ENCODE peak calls at places on chromosomes 12 and 14, in six cellular contexts. One of them, this sample, is unnamed.

GRCh38 chr12:16385779-16386646 is 38.6 kb downstream of the MGST1 start:
- DNase-seq in GM12892: no peak
- DNase-seq in HCT116: no peak
- DNase-seq in GM23338: peak; percentile 65
- DNase-seq in H1: no peak
- DNase-seq in esophagus muscularis mucosa: no peak
- DNase-seq in this sample: peak; percentile 23

GRCh38 chr12:39072658-39073057 is 167.3 kb upstream of the CPNE8 start:
- DNase-seq in GM12892: no peak
- DNase-seq in HCT116: no peak
- DNase-seq in GM23338: no peak
- DNase-seq in H1: no peak
- DNase-seq in esophagus muscularis mucosa: no peak
- DNase-seq in this sample: no peak

GRCh38 chr14:84927096-84927910 is 602.6 kb upstream of the FLRT2 start:
- DNase-seq in GM12892: no peak
- DNase-seq in HCT116: no peak
- DNase-seq in GM23338: no peak
- DNase-seq in H1: no peak
- DNase-seq in esophagus muscularis mucosa: no peak
- DNase-seq in this sample: no peak

GRCh38 chr12:12008232-12008850 is 62.4 kb upstream of the BCL2L14 start:
- DNase-seq in GM12892: no peak
- DNase-seq in HCT116: no peak
- DNase-seq in GM23338: peak; percentile 41
- DNase-seq in H1: peak; percentile 73
- DNase-seq in esophagus muscularis mucosa: no peak
- DNase-seq in this sample: peak; percentile 20

GRCh38 chr12:109729837-109730200 is 16.2 kb downstream of the FAM222A start:
- DNase-seq in GM12892: no peak
- DNase-seq in HCT116: no peak
- DNase-seq in GM23338: no peak
- DNase-seq in H1: no peak
- DNase-seq in esophagus muscularis mucosa: no peak
- DNase-seq in this sample: no peak

GRCh38 chr14:104877806-104878550 is 12.9 kb downstream of the CEP170B start:
- DNase-seq in GM12892: no peak
- DNase-seq in HCT116: no peak
- DNase-seq in GM23338: no peak
- DNase-seq in H1: no peak
- DNase-seq in esophagus muscularis mucosa: no peak
- DNase-seq in this sample: no peak

GRCh38 chr14:73916324-73916723 is 29.7 kb downstream of the ZNF410 start:
- DNase-seq in GM12892: no peak
- DNase-seq in HCT116: no peak
- DNase-seq in GM23338: no peak
- DNase-seq in H1: no peak
- DNase-seq in esophagus muscularis mucosa: no peak
- DNase-seq in this sample: no peak

GRCh38 chr14:69037790-69038448 is 58.8 kb upstream of the ACTN1 start:
- DNase-seq in GM12892: no peak
- DNase-seq in HCT116: no peak
- DNase-seq in GM23338: peak; percentile 47
- DNase-seq in H1: no peak
- DNase-seq in esophagus muscularis mucosa: no peak
- DNase-seq in this sample: no peak

GRCh38 chr12:124716208-124717141 is 147.2 kb downstream of the SCARB1 start:
- DNase-seq in GM12892: no peak
- DNase-seq in HCT116: no peak
- DNase-seq in GM23338: no peak
- DNase-seq in H1: no peak
- DNase-seq in esophagus muscularis mucosa: no peak
- DNase-seq in this sample: no peak

GRCh38 chr12:123762715-123763052 is 583 bp downstream of the DNAH10 start:
- DNase-seq in GM12892: no peak
- DNase-seq in HCT116: no peak
- DNase-seq in GM23338: no peak
- DNase-seq in H1: no peak
- DNase-seq in esophagus muscularis mucosa: no peak
- DNase-seq in this sample: no peak

GRCh38 chr12:62724947-62725447 is 210.0 kb downstream of the PPM1H start:
- DNase-seq in GM12892: no peak
- DNase-seq in HCT116: peak; percentile 99
- DNase-seq in GM23338: peak; percentile 94
- DNase-seq in H1: no peak
- DNase-seq in esophagus muscularis mucosa: no peak
- DNase-seq in this sample: peak; percentile 54

DNA sequence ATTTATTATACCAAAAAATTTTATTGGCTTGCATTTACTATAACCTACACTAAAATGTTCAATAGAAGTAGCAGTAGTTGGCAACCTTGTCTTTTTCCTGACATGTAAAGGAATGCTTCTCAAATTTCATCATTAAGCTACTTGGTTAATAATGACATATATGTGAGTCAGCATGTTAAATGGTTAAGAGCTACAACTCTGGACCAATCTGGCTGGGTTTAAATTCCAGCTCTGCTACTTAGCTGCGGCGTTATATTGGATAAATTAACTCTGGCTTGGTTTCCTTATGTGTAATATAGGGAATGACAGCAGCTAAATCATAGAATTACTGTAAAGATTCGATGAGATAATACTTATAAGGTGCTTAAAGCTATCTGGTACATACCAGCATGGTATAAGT is 53.7 kb upstream of the OTOGL start:
- DNase-seq in GM12892: no peak
- DNase-seq in HCT116: no peak
- DNase-seq in GM23338: no peak
- DNase-seq in H1: no peak
- DNase-seq in esophagus muscularis mucosa: no peak
- DNase-seq in this sample: no peak
- TF ChIP-seq POLR2AphosphoS5 in GM12892: no peak
- TF ChIP-seq POLR2AphosphoS5 in HCT116: no peak
- TF ChIP-seq POLR2AphosphoS5 in GM23338: no peak
- TF ChIP-seq POLR2AphosphoS5 in H1: no peak
- TF ChIP-seq POLR2AphosphoS5 in esophagus muscularis mucosa: no peak
- TF ChIP-seq POLR2AphosphoS5 in this sample: no peak

GRCh38 chr14:35317820-35318219 is 25.6 kb downstream of the PSMA6 start:
- DNase-seq in GM12892: no peak
- DNase-seq in HCT116: no peak
- DNase-seq in GM23338: no peak
- DNase-seq in H1: no peak
- DNase-seq in esophagus muscularis mucosa: no peak
- DNase-seq in this sample: no peak
- TF ChIP-seq POLR2AphosphoS5 in GM12892: no peak
- TF ChIP-seq POLR2AphosphoS5 in HCT116: no peak
- TF ChIP-seq POLR2AphosphoS5 in GM23338: no peak
- TF ChIP-seq POLR2AphosphoS5 in H1: no peak
- TF ChIP-seq POLR2AphosphoS5 in esophagus muscularis mucosa: no peak
- TF ChIP-seq POLR2AphosphoS5 in this sample: no peak

GRCh38 chr12:76026643-76027063 is 4.9 kb downstream of the PHLDA1 start:
- DNase-seq in GM12892: no peak
- DNase-seq in HCT116: no peak
- DNase-seq in GM23338: no peak
- DNase-seq in H1: no peak
- DNase-seq in esophagus muscularis mucosa: no peak
- DNase-seq in this sample: no peak
- TF ChIP-seq POLR2AphosphoS5 in GM12892: no peak
- TF ChIP-seq POLR2AphosphoS5 in HCT116: peak; percentile 98
- TF ChIP-seq POLR2AphosphoS5 in GM23338: no peak
- TF ChIP-seq POLR2AphosphoS5 in H1: no peak
- TF ChIP-seq POLR2AphosphoS5 in esophagus muscularis mucosa: no peak
- TF ChIP-seq POLR2AphosphoS5 in this sample: peak; percentile 39

GRCh38 chr12:32536000-32536345 is 136.6 kb downstream of the FGD4 start:
- DNase-seq in GM12892: no peak
- DNase-seq in HCT116: no peak
- DNase-seq in GM23338: no peak
- DNase-seq in H1: no peak
- DNase-seq in esophagus muscularis mucosa: no peak
- DNase-seq in this sample: no peak

GRCh38 chr12:32534698-32535097 is 135.3 kb downstream of the FGD4 start:
- DNase-seq in GM12892: no peak
- DNase-seq in HCT116: no peak
- DNase-seq in GM23338: no peak
- DNase-seq in H1: no peak
- DNase-seq in esophagus muscularis mucosa: no peak
- DNase-seq in this sample: no peak

GRCh38 chr12:32532951-32533350 is 133.6 kb downstream of the FGD4 start:
- DNase-seq in GM12892: no peak
- DNase-seq in HCT116: no peak
- DNase-seq in GM23338: no peak
- DNase-seq in H1: no peak
- DNase-seq in esophagus muscularis mucosa: no peak
- DNase-seq in this sample: no peak

GRCh38 chr12:32533971-32534590 is 134.7 kb downstream of the FGD4 start:
- DNase-seq in GM12892: no peak
- DNase-seq in HCT116: peak; percentile 1
- DNase-seq in GM23338: peak; percentile 52
- DNase-seq in H1: no peak
- DNase-seq in esophagus muscularis mucosa: no peak
- DNase-seq in this sample: peak; percentile 78

DNA sequence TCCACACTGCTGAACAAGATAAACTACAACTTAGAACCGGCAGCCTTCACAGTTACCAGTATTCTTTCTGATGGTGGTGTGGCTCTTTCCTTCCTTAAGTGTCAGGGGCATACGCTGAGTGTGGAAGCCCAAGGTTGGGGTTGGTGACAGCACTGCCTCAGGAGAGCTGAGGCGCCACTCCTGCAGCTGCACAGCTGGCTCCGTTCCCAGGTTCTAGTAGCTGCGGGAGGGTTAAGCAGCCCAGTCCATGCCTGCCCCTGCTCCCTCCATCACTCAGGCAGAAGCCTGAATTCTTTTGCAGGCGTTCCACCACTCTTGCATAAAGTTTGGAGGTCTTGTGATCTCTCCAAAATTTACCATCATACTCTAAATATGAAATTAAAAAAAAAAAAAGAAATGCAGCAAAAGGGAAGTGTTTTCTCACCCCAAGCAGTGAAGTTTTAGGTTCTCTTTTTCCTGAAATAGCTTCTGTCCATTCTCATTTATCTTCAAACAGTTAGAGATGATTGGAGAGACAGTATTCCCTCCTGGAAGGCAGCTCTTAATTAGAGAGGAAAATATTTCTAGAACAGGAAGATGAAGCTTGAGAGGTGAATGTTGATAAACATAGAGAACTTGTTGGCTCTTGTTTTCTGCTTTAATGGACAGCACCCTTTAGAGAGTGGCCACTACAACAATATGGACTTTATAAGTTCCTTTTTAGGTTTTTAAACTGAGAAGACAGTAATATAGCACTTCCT is 136.1 kb downstream of the FGD4 start:
- DNase-seq in GM12892: no peak
- DNase-seq in HCT116: no peak
- DNase-seq in GM23338: peak; percentile 57
- DNase-seq in H1: no peak
- DNase-seq in esophagus muscularis mucosa: no peak
- DNase-seq in this sample: peak; percentile 84
- TF ChIP-seq POLR2AphosphoS5 in GM12892: no peak
- TF ChIP-seq POLR2AphosphoS5 in HCT116: no peak
- TF ChIP-seq POLR2AphosphoS5 in GM23338: no peak
- TF ChIP-seq POLR2AphosphoS5 in H1: no peak
- TF ChIP-seq POLR2AphosphoS5 in esophagus muscularis mucosa: peak; percentile 41
- TF ChIP-seq POLR2AphosphoS5 in this sample: no peak

GRCh38 chr14:103204852-103205540 is 81.7 kb downstream of the TNFAIP2 start:
- DNase-seq in GM12892: no peak
- DNase-seq in HCT116: peak; percentile 40
- DNase-seq in GM23338: peak; percentile 44
- DNase-seq in H1: no peak
- DNase-seq in esophagus muscularis mucosa: no peak
- DNase-seq in this sample: no peak
- TF ChIP-seq POLR2AphosphoS5 in GM12892: no peak
- TF ChIP-seq POLR2AphosphoS5 in HCT116: no peak
- TF ChIP-seq POLR2AphosphoS5 in GM23338: no peak
- TF ChIP-seq POLR2AphosphoS5 in H1: no peak
- TF ChIP-seq POLR2AphosphoS5 in esophagus muscularis mucosa: no peak
- TF ChIP-seq POLR2AphosphoS5 in this sample: no peak

GRCh38 chr14:39266589-39266870 is 32.8 kb downstream of the MIA2 start:
- DNase-seq in GM12892: no peak
- DNase-seq in HCT116: no peak
- DNase-seq in GM23338: no peak
- DNase-seq in H1: peak; percentile 76
- DNase-seq in esophagus muscularis mucosa: no peak
- DNase-seq in this sample: peak; percentile 89
- TF ChIP-seq POLR2AphosphoS5 in GM12892: no peak
- TF ChIP-seq POLR2AphosphoS5 in HCT116: no peak
- TF ChIP-seq POLR2AphosphoS5 in GM23338: peak; percentile 24
- TF ChIP-seq POLR2AphosphoS5 in H1: no peak
- TF ChIP-seq POLR2AphosphoS5 in esophagus muscularis mucosa: no peak
- TF ChIP-seq POLR2AphosphoS5 in this sample: no peak

GRCh38 chr12:4562034-4562657 is at the start of gene DYRK4:
- DNase-seq in GM12892: no peak
- DNase-seq in HCT116: no peak
- DNase-seq in GM23338: peak; percentile 98
- DNase-seq in H1: peak; percentile 93
- DNase-seq in esophagus muscularis mucosa: no peak
- DNase-seq in this sample: peak; percentile 92
- TF ChIP-seq POLR2AphosphoS5 in GM12892: no peak
- TF ChIP-seq POLR2AphosphoS5 in HCT116: no peak
- TF ChIP-seq POLR2AphosphoS5 in GM23338: peak; percentile 60
- TF ChIP-seq POLR2AphosphoS5 in H1: peak; percentile 88
- TF ChIP-seq POLR2AphosphoS5 in esophagus muscularis mucosa: peak; percentile 32
- TF ChIP-seq POLR2AphosphoS5 in this sample: peak; percentile 25

GRCh38 chr14:52329678-52330376 is 15.7 kb downstream of the PTGER2 start:
- DNase-seq in GM12892: no peak
- DNase-seq in HCT116: no peak
- DNase-seq in GM23338: no peak
- DNase-seq in H1: no peak
- DNase-seq in esophagus muscularis mucosa: no peak
- DNase-seq in this sample: no peak

GRCh38 chr14:52333108-52333507 is 19.0 kb downstream of the PTGER2 start:
- DNase-seq in GM12892: no peak
- DNase-seq in HCT116: no peak
- DNase-seq in GM23338: no peak
- DNase-seq in H1: no peak
- DNase-seq in esophagus muscularis mucosa: no peak
- DNase-seq in this sample: no peak

GRCh38 chr14:52332269-52332668 is 18.2 kb downstream of the PTGER2 start:
- DNase-seq in GM12892: no peak
- DNase-seq in HCT116: no peak
- DNase-seq in GM23338: no peak
- DNase-seq in H1: no peak
- DNase-seq in esophagus muscularis mucosa: no peak
- DNase-seq in this sample: no peak

GRCh38 chr14:52338282-52338681 is 24.2 kb downstream of the PTGER2 start:
- DNase-seq in GM12892: no peak
- DNase-seq in HCT116: no peak
- DNase-seq in GM23338: no peak
- DNase-seq in H1: no peak
- DNase-seq in esophagus muscularis mucosa: no peak
- DNase-seq in this sample: no peak

GRCh38 chr14:52333823-52334657 is 19.9 kb downstream of the PTGER2 start:
- DNase-seq in GM12892: no peak
- DNase-seq in HCT116: no peak
- DNase-seq in GM23338: peak; percentile 27
- DNase-seq in H1: no peak
- DNase-seq in esophagus muscularis mucosa: no peak
- DNase-seq in this sample: no peak
- TF ChIP-seq POLR2AphosphoS5 in GM12892: no peak
- TF ChIP-seq POLR2AphosphoS5 in HCT116: no peak
- TF ChIP-seq POLR2AphosphoS5 in GM23338: no peak
- TF ChIP-seq POLR2AphosphoS5 in H1: no peak
- TF ChIP-seq POLR2AphosphoS5 in esophagus muscularis mucosa: no peak
- TF ChIP-seq POLR2AphosphoS5 in this sample: no peak

This sample was measured in transverse colon.